ENCODE peak calls at places on chromosomes 5 and 9, in five cellular contexts. One of them, this sample, is unnamed.

GRCh38 chr5:83956386-83956785 is 235.7 kb upstream of the HAPLN1 start:
- DNase-seq in cardiac muscle cell: no peak
- DNase-seq in GM23248: peak; percentile 4
- DNase-seq in right lobe of liver: no peak
- DNase-seq in stomach: no peak
- DNase-seq in this sample: no peak

GRCh38 chr9:96874947-96875459 is 20.7 kb upstream of the ZNF782 start:
- DNase-seq in cardiac muscle cell: no peak
- DNase-seq in GM23248: peak; percentile 30
- DNase-seq in right lobe of liver: no peak
- DNase-seq in stomach: peak; percentile 72
- DNase-seq in this sample: no peak

GRCh38 chr5:149605998-149606721 is 24.9 kb downstream of the ARHGEF37 start:
- DNase-seq in cardiac muscle cell: no peak
- DNase-seq in GM23248: peak; percentile 99
- DNase-seq in right lobe of liver: no peak
- DNase-seq in stomach: peak; percentile 49
- DNase-seq in this sample: no peak

GRCh38 chr5:155268770-155269425 is 255.3 kb downstream of the KIF4B start:
- DNase-seq in cardiac muscle cell: no peak
- DNase-seq in GM23248: no peak
- DNase-seq in right lobe of liver: no peak
- DNase-seq in stomach: no peak
- DNase-seq in this sample: no peak

GRCh38 chr5:138632900-138633489 is 57.8 kb upstream of the HSPA9 start:
- DNase-seq in cardiac muscle cell: peak; percentile 70
- DNase-seq in GM23248: peak; percentile 90
- DNase-seq in right lobe of liver: peak; percentile 56
- DNase-seq in stomach: peak; percentile 52
- DNase-seq in this sample: peak; percentile 73

GRCh38 chr9:12658531-12659209 is 34.5 kb upstream of the TYRP1 start:
- DNase-seq in cardiac muscle cell: no peak
- DNase-seq in GM23248: no peak
- DNase-seq in right lobe of liver: no peak
- DNase-seq in stomach: no peak
- DNase-seq in this sample: no peak

GRCh38 chr9:109314011-109314531 is 6.8 kb downstream of the EPB41L4B start:
- DNase-seq in cardiac muscle cell: no peak
- DNase-seq in GM23248: no peak
- DNase-seq in right lobe of liver: peak; percentile 64
- DNase-seq in stomach: peak; percentile 62
- DNase-seq in this sample: peak; percentile 65

GRCh38 chr9:89574309-89574708 is 30.5 kb upstream of the GADD45G start:
- DNase-seq in cardiac muscle cell: no peak
- DNase-seq in GM23248: no peak
- DNase-seq in right lobe of liver: no peak
- DNase-seq in stomach: no peak
- DNase-seq in this sample: no peak

GRCh38 chr5:181041043-181041442 is 977 bp downstream of the BTNL9 start:
- DNase-seq in cardiac muscle cell: no peak
- DNase-seq in GM23248: no peak
- DNase-seq in right lobe of liver: no peak
- DNase-seq in stomach: no peak
- DNase-seq in this sample: no peak

GRCh38 chr9:34540826-34541225 is 18.0 kb upstream of the ENHO start:
- DNase-seq in cardiac muscle cell: no peak
- DNase-seq in GM23248: peak; percentile 80
- DNase-seq in right lobe of liver: no peak
- DNase-seq in stomach: no peak
- DNase-seq in this sample: no peak

GRCh38 chr5:15495026-15495425 is 5.0 kb upstream of the FBXL7 start:
- DNase-seq in cardiac muscle cell: no peak
- DNase-seq in GM23248: peak; percentile 57
- DNase-seq in right lobe of liver: no peak
- DNase-seq in stomach: no peak
- DNase-seq in this sample: no peak

GRCh38 chr5:79025054-79025465 is 40.0 kb upstream of the ARSB start:
- DNase-seq in cardiac muscle cell: peak; percentile 77
- DNase-seq in GM23248: peak; percentile 74
- DNase-seq in right lobe of liver: peak; percentile 71
- DNase-seq in stomach: peak; percentile 58
- DNase-seq in this sample: peak; percentile 72
- H3K4me3 ChIP-seq in cardiac muscle cell: peak overlapping the region; percentile 22
- H3K4me3 ChIP-seq in GM23248: peak overlapping the region; percentile 63
- H3K4me3 ChIP-seq in right lobe of liver: no peak overlapping the region
- H3K4me3 ChIP-seq in stomach: peak overlapping the region; percentile 32
- H3K4me3 ChIP-seq in this sample: no peak overlapping the region

DNA sequence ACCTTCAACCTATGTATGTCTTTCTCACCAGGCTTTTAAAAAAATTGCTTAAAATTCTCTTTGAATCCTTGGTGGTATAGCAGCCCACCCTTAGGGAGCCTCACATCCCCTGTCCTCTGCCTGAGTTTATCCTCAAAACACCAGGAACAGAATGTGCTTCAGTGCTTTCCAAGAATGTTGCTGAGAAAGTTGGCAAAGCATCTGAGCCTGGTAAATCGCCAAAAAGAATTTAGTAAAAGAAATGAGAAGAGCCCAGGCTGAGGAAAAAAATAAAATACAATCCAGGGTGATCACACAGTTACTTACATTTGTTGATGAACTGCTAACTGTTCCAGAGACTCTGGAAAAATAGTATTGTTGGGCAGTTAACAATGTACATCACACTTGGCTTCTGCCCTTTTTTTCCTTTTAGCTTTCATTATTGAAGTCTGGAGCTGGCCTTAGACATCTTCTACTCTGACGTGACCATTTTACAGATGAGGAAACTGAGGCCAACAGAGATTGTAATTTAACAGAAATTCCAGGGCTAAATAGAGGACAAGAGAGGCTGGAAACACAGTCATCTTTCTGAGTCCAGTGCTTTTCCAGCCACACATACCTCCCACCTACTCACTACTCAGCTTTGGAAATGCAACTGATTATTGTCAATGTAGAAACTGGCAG is 86.5 kb upstream of the ALDH1A1 start:
- DNase-seq in cardiac muscle cell: no peak
- DNase-seq in GM23248: peak; percentile 38
- DNase-seq in right lobe of liver: no peak
- DNase-seq in stomach: no peak
- DNase-seq in this sample: no peak
- H3K27ac ChIP-seq in cardiac muscle cell: no peak overlapping the region
- H3K27ac ChIP-seq in GM23248: no peak overlapping the region
- H3K27ac ChIP-seq in right lobe of liver: peak overlapping the region; percentile 77
- H3K27ac ChIP-seq in stomach: peak overlapping the region; percentile 68
- H3K27ac ChIP-seq in this sample: peak overlapping the region; percentile 28

DNA sequence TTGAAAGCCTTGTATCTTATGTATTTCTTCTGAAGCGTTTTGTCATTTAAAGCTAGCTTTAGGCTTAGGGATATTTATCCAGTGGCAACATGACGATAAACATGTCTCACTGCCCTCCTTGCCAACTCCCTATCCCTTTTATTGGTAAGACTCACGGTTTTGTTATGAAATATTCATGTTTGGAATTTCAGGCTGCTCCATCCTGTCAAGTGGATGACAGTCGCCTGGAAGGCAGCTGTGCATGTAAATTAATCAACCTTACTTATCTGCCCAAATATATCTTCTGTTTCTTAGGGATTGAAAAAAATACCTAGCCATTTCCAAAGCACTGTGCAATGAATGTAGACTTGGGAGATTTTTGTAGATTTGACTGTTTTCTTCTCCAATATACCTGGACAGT is 889.2 kb upstream of the SEMA6A start:
- DNase-seq in cardiac muscle cell: no peak
- DNase-seq in GM23248: no peak
- DNase-seq in right lobe of liver: no peak
- DNase-seq in stomach: no peak
- DNase-seq in this sample: no peak
- H3K4me3 ChIP-seq in cardiac muscle cell: no peak overlapping the region
- H3K4me3 ChIP-seq in GM23248: no peak overlapping the region
- H3K4me3 ChIP-seq in right lobe of liver: no peak overlapping the region
- H3K4me3 ChIP-seq in stomach: no peak overlapping the region
- H3K4me3 ChIP-seq in this sample: no peak overlapping the region

DNA sequence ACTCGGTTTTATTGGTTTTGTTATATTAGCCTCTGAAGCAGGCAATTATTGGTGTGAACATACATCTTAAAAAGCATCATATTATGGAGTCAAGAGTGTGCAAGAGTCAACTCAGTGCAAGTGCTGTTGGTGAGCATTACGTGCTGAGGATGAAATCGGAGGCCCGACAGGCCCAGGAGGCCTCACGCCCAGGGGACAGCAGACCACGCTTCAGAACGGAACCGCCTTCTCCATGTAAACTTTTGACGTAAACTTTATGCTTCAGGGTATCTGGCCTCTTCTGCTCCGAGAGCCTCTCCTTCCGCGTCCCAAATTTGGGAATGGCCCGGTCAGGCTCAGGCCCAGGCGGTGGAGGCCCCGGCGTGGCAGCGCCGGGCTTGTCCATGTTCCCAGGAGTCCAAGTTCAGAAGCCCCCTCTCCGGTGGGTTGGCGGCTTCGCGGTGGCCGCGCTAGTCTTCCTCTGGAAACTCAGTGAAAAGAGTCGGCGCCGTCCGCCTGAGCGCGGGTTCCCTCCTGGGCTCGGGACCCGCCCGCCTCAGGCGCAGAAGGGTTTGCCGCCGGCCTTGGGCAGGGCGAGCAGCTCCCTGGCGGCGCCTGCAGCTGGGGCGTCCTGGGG is 5.2 kb downstream of the IRX4 start:
- DNase-seq in cardiac muscle cell: peak; percentile 55
- DNase-seq in GM23248: no peak
- DNase-seq in right lobe of liver: no peak
- DNase-seq in stomach: no peak
- DNase-seq in this sample: no peak
- H3K27ac ChIP-seq in cardiac muscle cell: peak overlapping the region; percentile 92
- H3K27ac ChIP-seq in GM23248: no peak overlapping the region
- H3K27ac ChIP-seq in right lobe of liver: no peak overlapping the region
- H3K27ac ChIP-seq in stomach: no peak overlapping the region
- H3K27ac ChIP-seq in this sample: no peak overlapping the region

GRCh38 chr5:80114856-80115255 is 79.7 kb downstream of the THBS4 start:
- DNase-seq in cardiac muscle cell: no peak
- DNase-seq in GM23248: no peak
- DNase-seq in right lobe of liver: no peak
- DNase-seq in stomach: no peak
- DNase-seq in this sample: no peak
- H3K4me3 ChIP-seq in cardiac muscle cell: no peak overlapping the region
- H3K4me3 ChIP-seq in GM23248: no peak overlapping the region
- H3K4me3 ChIP-seq in right lobe of liver: no peak overlapping the region
- H3K4me3 ChIP-seq in stomach: no peak overlapping the region
- H3K4me3 ChIP-seq in this sample: no peak overlapping the region

GRCh38 chr9:134040831-134041648 is 15.8 kb downstream of the BRD3OS start:
- DNase-seq in cardiac muscle cell: no peak
- DNase-seq in GM23248: no peak
- DNase-seq in right lobe of liver: no peak
- DNase-seq in stomach: peak; percentile 55
- DNase-seq in this sample: peak; percentile 68

GRCh38 chr9:134040176-134040565 is 14.9 kb downstream of the BRD3OS start:
- DNase-seq in cardiac muscle cell: no peak
- DNase-seq in GM23248: no peak
- DNase-seq in right lobe of liver: no peak
- DNase-seq in stomach: no peak
- DNase-seq in this sample: no peak

GRCh38 chr9:134039386-134040175 is 14.3 kb downstream of the BRD3OS start:
- DNase-seq in cardiac muscle cell: no peak
- DNase-seq in GM23248: no peak
- DNase-seq in right lobe of liver: no peak
- DNase-seq in stomach: no peak
- DNase-seq in this sample: no peak

GRCh38 chr9:134043531-134043988 is 18.3 kb downstream of the BRD3OS start:
- DNase-seq in cardiac muscle cell: no peak
- DNase-seq in GM23248: no peak
- DNase-seq in right lobe of liver: no peak
- DNase-seq in stomach: no peak
- DNase-seq in this sample: no peak

DNA sequence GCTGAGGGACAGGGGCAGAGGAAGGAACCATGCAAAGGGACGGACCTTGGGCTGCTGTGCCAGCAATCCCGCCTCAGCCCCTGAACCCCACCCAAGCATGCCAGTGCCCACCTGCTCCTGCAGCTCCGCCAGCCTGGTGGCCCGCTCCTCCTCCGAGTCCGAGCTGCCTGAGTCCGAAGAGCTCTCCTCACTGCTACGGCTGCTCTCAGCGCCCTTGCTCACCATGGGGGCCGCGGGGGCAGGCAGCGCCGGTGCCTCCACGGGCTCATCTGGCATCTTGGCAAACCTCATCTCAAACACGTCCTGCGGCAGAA is 16.3 kb downstream of the BRD3OS start:
- DNase-seq in cardiac muscle cell: no peak
- DNase-seq in GM23248: no peak
- DNase-seq in right lobe of liver: no peak
- DNase-seq in stomach: no peak
- DNase-seq in this sample: no peak
- H3K27ac ChIP-seq in cardiac muscle cell: no peak overlapping the region
- H3K27ac ChIP-seq in GM23248: no peak overlapping the region
- H3K27ac ChIP-seq in right lobe of liver: no peak overlapping the region
- H3K27ac ChIP-seq in stomach: no peak overlapping the region
- H3K27ac ChIP-seq in this sample: no peak overlapping the region

GRCh38 chr5:159971514-159971913 is 37.4 kb upstream of the TTC1 start:
- DNase-seq in cardiac muscle cell: no peak
- DNase-seq in GM23248: no peak
- DNase-seq in right lobe of liver: no peak
- DNase-seq in stomach: no peak
- DNase-seq in this sample: no peak

GRCh38 chr5:159971038-159971437 is 37.9 kb upstream of the TTC1 start:
- DNase-seq in cardiac muscle cell: no peak
- DNase-seq in GM23248: peak; percentile 47
- DNase-seq in right lobe of liver: no peak
- DNase-seq in stomach: no peak
- DNase-seq in this sample: no peak

GRCh38 chr5:159969966-159970365 is 39.0 kb upstream of the TTC1 start:
- DNase-seq in cardiac muscle cell: no peak
- DNase-seq in GM23248: peak; percentile 58
- DNase-seq in right lobe of liver: no peak
- DNase-seq in stomach: no peak
- DNase-seq in this sample: no peak

GRCh38 chr5:159971931-159972461 is 36.9 kb upstream of the TTC1 start:
- DNase-seq in cardiac muscle cell: peak; percentile 67
- DNase-seq in GM23248: peak; percentile 61
- DNase-seq in right lobe of liver: no peak
- DNase-seq in stomach: no peak
- DNase-seq in this sample: peak; percentile 71

GRCh38 chr5:159972538-159973362 is 36.2 kb upstream of the TTC1 start:
- DNase-seq in cardiac muscle cell: no peak
- DNase-seq in GM23248: no peak
- DNase-seq in right lobe of liver: no peak
- DNase-seq in stomach: no peak
- DNase-seq in this sample: no peak
- H3K4me3 ChIP-seq in cardiac muscle cell: peak overlapping the region; percentile 33
- H3K4me3 ChIP-seq in GM23248: no peak overlapping the region
- H3K4me3 ChIP-seq in right lobe of liver: no peak overlapping the region
- H3K4me3 ChIP-seq in stomach: peak overlapping the region; percentile 49
- H3K4me3 ChIP-seq in this sample: no peak overlapping the region

GRCh38 chr9:92723299-92723625 is 41.4 kb downstream of the BICD2 start:
- DNase-seq in cardiac muscle cell: no peak
- DNase-seq in GM23248: no peak
- DNase-seq in right lobe of liver: no peak
- DNase-seq in stomach: no peak
- DNase-seq in this sample: no peak
- H3K27ac ChIP-seq in cardiac muscle cell: no peak overlapping the region
- H3K27ac ChIP-seq in GM23248: no peak overlapping the region
- H3K27ac ChIP-seq in right lobe of liver: no peak overlapping the region
- H3K27ac ChIP-seq in stomach: no peak overlapping the region
- H3K27ac ChIP-seq in this sample: peak overlapping the region; percentile 55

This sample was measured in upper lobe of right lung.